ENCODE peak calls at places on chromosome 9, in nine cellular contexts. One of them, this sample, is unnamed.

GRCh38 chr9:96651626-96652025 is 3.5 kb downstream of the PRXL2C start:
- DNase-seq in IMR-90: peak
- DNase-seq in CD8-positive, alpha-beta T cell: no peak
- DNase-seq in fibroblast of lung: no peak
- DNase-seq in cardiac muscle cell: peak
- DNase-seq in AG10803: no peak
- DNase-seq in HFF-Myc: no peak
- DNase-seq in Caco-2: no peak
- DNase-seq in glutamatergic neuron: no peak
- DNase-seq in this sample: no peak

GRCh38 chr9:112771359-112772214 is 21.0 kb downstream of the SNX30 start:
- DNase-seq in IMR-90: peak
- DNase-seq in CD8-positive, alpha-beta T cell: no peak
- DNase-seq in fibroblast of lung: no peak
- DNase-seq in cardiac muscle cell: peak
- DNase-seq in AG10803: no peak
- DNase-seq in HFF-Myc: no peak
- DNase-seq in Caco-2: no peak
- DNase-seq in glutamatergic neuron: no peak
- DNase-seq in this sample: no peak

GRCh38 chr9:12884736-12885395 is 110.0 kb downstream of the LURAP1L start:
- DNase-seq in IMR-90: peak
- DNase-seq in CD8-positive, alpha-beta T cell: no peak
- DNase-seq in fibroblast of lung: peak
- DNase-seq in cardiac muscle cell: peak
- DNase-seq in AG10803: peak
- DNase-seq in HFF-Myc: no peak
- DNase-seq in Caco-2: peak
- DNase-seq in glutamatergic neuron: no peak
- DNase-seq in this sample: peak

GRCh38 chr9:78821126-78821822 is 524.3 kb downstream of the PSAT1 start:
- DNase-seq in IMR-90: peak
- DNase-seq in CD8-positive, alpha-beta T cell: no peak
- DNase-seq in fibroblast of lung: peak
- DNase-seq in cardiac muscle cell: peak
- DNase-seq in AG10803: peak
- DNase-seq in HFF-Myc: no peak
- DNase-seq in Caco-2: peak
- DNase-seq in glutamatergic neuron: no peak
- DNase-seq in this sample: peak

GRCh38 chr9:5072871-5073270 is 87.8 kb downstream of the JAK2 start:
- DNase-seq in IMR-90: no peak
- DNase-seq in CD8-positive, alpha-beta T cell: no peak
- DNase-seq in fibroblast of lung: no peak
- DNase-seq in cardiac muscle cell: no peak
- DNase-seq in AG10803: no peak
- DNase-seq in HFF-Myc: no peak
- DNase-seq in Caco-2: no peak
- DNase-seq in glutamatergic neuron: no peak
- DNase-seq in this sample: no peak

GRCh38 chr9:120951960-120952630 is 25.5 kb upstream of the TRAF1 start:
- DNase-seq in IMR-90: no peak
- DNase-seq in CD8-positive, alpha-beta T cell: no peak
- DNase-seq in fibroblast of lung: no peak
- DNase-seq in cardiac muscle cell: no peak
- DNase-seq in AG10803: no peak
- DNase-seq in HFF-Myc: no peak
- DNase-seq in Caco-2: no peak
- DNase-seq in glutamatergic neuron: no peak
- DNase-seq in this sample: no peak

GRCh38 chr9:131635912-131636311 is 90.6 kb downstream of the PRRT1B start:
- DNase-seq in IMR-90: no peak
- DNase-seq in CD8-positive, alpha-beta T cell: no peak
- DNase-seq in fibroblast of lung: no peak
- DNase-seq in cardiac muscle cell: no peak
- DNase-seq in AG10803: no peak
- DNase-seq in HFF-Myc: no peak
- DNase-seq in Caco-2: no peak
- DNase-seq in glutamatergic neuron: no peak
- DNase-seq in this sample: no peak

GRCh38 chr9:75451505-75451904 is 363.2 kb downstream of the OSTF1 start:
- DNase-seq in IMR-90: no peak
- DNase-seq in CD8-positive, alpha-beta T cell: no peak
- DNase-seq in fibroblast of lung: peak
- DNase-seq in cardiac muscle cell: no peak
- DNase-seq in AG10803: no peak
- DNase-seq in HFF-Myc: no peak
- DNase-seq in Caco-2: no peak
- DNase-seq in glutamatergic neuron: no peak
- DNase-seq in this sample: no peak

GRCh38 chr9:118829334-118829733 is 539.9 kb downstream of the BRINP1 start:
- DNase-seq in IMR-90: no peak
- DNase-seq in CD8-positive, alpha-beta T cell: no peak
- DNase-seq in fibroblast of lung: peak
- DNase-seq in cardiac muscle cell: no peak
- DNase-seq in AG10803: peak
- DNase-seq in HFF-Myc: no peak
- DNase-seq in Caco-2: no peak
- DNase-seq in glutamatergic neuron: no peak
- DNase-seq in this sample: no peak
- TF ChIP-seq CTCF in IMR-90: no peak
- TF ChIP-seq CTCF in CD8-positive, alpha-beta T cell: no peak
- TF ChIP-seq CTCF in fibroblast of lung: peak
- TF ChIP-seq CTCF in cardiac muscle cell: no peak
- TF ChIP-seq CTCF in AG10803: peak
- TF ChIP-seq CTCF in HFF-Myc: no peak
- TF ChIP-seq CTCF in Caco-2: peak
- TF ChIP-seq CTCF in glutamatergic neuron: no peak
- TF ChIP-seq CTCF in this sample: no peak

GRCh38 chr9:69936427-69936826 is 107.2 kb upstream of the MAMDC2 start:
- DNase-seq in IMR-90: peak
- DNase-seq in CD8-positive, alpha-beta T cell: no peak
- DNase-seq in fibroblast of lung: peak
- DNase-seq in cardiac muscle cell: peak
- DNase-seq in AG10803: peak
- DNase-seq in HFF-Myc: peak
- DNase-seq in Caco-2: no peak
- DNase-seq in glutamatergic neuron: no peak
- DNase-seq in this sample: no peak

GRCh38 chr9:69933445-69933844 is 110.2 kb upstream of the MAMDC2 start:
- DNase-seq in IMR-90: no peak
- DNase-seq in CD8-positive, alpha-beta T cell: no peak
- DNase-seq in fibroblast of lung: peak
- DNase-seq in cardiac muscle cell: no peak
- DNase-seq in AG10803: no peak
- DNase-seq in HFF-Myc: no peak
- DNase-seq in Caco-2: no peak
- DNase-seq in glutamatergic neuron: no peak
- DNase-seq in this sample: no peak

GRCh38 chr9:69925452-69925851 is 104.8 kb downstream of the CFAP95 start:
- DNase-seq in IMR-90: no peak
- DNase-seq in CD8-positive, alpha-beta T cell: no peak
- DNase-seq in fibroblast of lung: no peak
- DNase-seq in cardiac muscle cell: no peak
- DNase-seq in AG10803: no peak
- DNase-seq in HFF-Myc: no peak
- DNase-seq in Caco-2: no peak
- DNase-seq in glutamatergic neuron: no peak
- DNase-seq in this sample: peak

GRCh38 chr9:69932901-69933300 is 110.7 kb upstream of the MAMDC2 start:
- DNase-seq in IMR-90: no peak
- DNase-seq in CD8-positive, alpha-beta T cell: no peak
- DNase-seq in fibroblast of lung: no peak
- DNase-seq in cardiac muscle cell: peak
- DNase-seq in AG10803: no peak
- DNase-seq in HFF-Myc: no peak
- DNase-seq in Caco-2: peak
- DNase-seq in glutamatergic neuron: no peak
- DNase-seq in this sample: peak

GRCh38 chr9:69931340-69931739 is 110.7 kb downstream of the CFAP95 start:
- DNase-seq in IMR-90: no peak
- DNase-seq in CD8-positive, alpha-beta T cell: no peak
- DNase-seq in fibroblast of lung: peak
- DNase-seq in cardiac muscle cell: peak
- DNase-seq in AG10803: no peak
- DNase-seq in HFF-Myc: no peak
- DNase-seq in Caco-2: no peak
- DNase-seq in glutamatergic neuron: no peak
- DNase-seq in this sample: no peak
- TF ChIP-seq CTCF in IMR-90: peak
- TF ChIP-seq CTCF in CD8-positive, alpha-beta T cell: no peak
- TF ChIP-seq CTCF in fibroblast of lung: peak
- TF ChIP-seq CTCF in cardiac muscle cell: peak
- TF ChIP-seq CTCF in AG10803: peak
- TF ChIP-seq CTCF in HFF-Myc: peak
- TF ChIP-seq CTCF in Caco-2: peak
- TF ChIP-seq CTCF in glutamatergic neuron: peak
- TF ChIP-seq CTCF in this sample: peak

GRCh38 chr9:82419827-82420486 is 431.4 kb downstream of the SPATA31D1 start:
- DNase-seq in IMR-90: no peak
- DNase-seq in CD8-positive, alpha-beta T cell: no peak
- DNase-seq in fibroblast of lung: no peak
- DNase-seq in cardiac muscle cell: no peak
- DNase-seq in AG10803: no peak
- DNase-seq in HFF-Myc: no peak
- DNase-seq in Caco-2: no peak
- DNase-seq in glutamatergic neuron: no peak
- DNase-seq in this sample: no peak
- TF ChIP-seq CTCF in IMR-90: no peak
- TF ChIP-seq CTCF in CD8-positive, alpha-beta T cell: no peak
- TF ChIP-seq CTCF in fibroblast of lung: no peak
- TF ChIP-seq CTCF in cardiac muscle cell: no peak
- TF ChIP-seq CTCF in AG10803: no peak
- TF ChIP-seq CTCF in HFF-Myc: no peak
- TF ChIP-seq CTCF in Caco-2: no peak
- TF ChIP-seq CTCF in glutamatergic neuron: no peak
- TF ChIP-seq CTCF in this sample: no peak

GRCh38 chr9:785997-786396 is 55.5 kb upstream of the DMRT1 start:
- DNase-seq in IMR-90: no peak
- DNase-seq in CD8-positive, alpha-beta T cell: no peak
- DNase-seq in fibroblast of lung: no peak
- DNase-seq in cardiac muscle cell: no peak
- DNase-seq in AG10803: no peak
- DNase-seq in HFF-Myc: no peak
- DNase-seq in Caco-2: no peak
- DNase-seq in glutamatergic neuron: no peak
- DNase-seq in this sample: no peak
- TF ChIP-seq CTCF in IMR-90: no peak
- TF ChIP-seq CTCF in CD8-positive, alpha-beta T cell: no peak
- TF ChIP-seq CTCF in fibroblast of lung: no peak
- TF ChIP-seq CTCF in cardiac muscle cell: no peak
- TF ChIP-seq CTCF in AG10803: no peak
- TF ChIP-seq CTCF in HFF-Myc: no peak
- TF ChIP-seq CTCF in Caco-2: no peak
- TF ChIP-seq CTCF in glutamatergic neuron: no peak
- TF ChIP-seq CTCF in this sample: no peak

GRCh38 chr9:80964951-80965350 is 724.4 kb downstream of the TLE1 start:
- DNase-seq in IMR-90: no peak
- DNase-seq in CD8-positive, alpha-beta T cell: no peak
- DNase-seq in fibroblast of lung: no peak
- DNase-seq in cardiac muscle cell: no peak
- DNase-seq in AG10803: no peak
- DNase-seq in HFF-Myc: no peak
- DNase-seq in Caco-2: no peak
- DNase-seq in glutamatergic neuron: no peak
- DNase-seq in this sample: no peak
- TF ChIP-seq CTCF in IMR-90: no peak
- TF ChIP-seq CTCF in CD8-positive, alpha-beta T cell: no peak
- TF ChIP-seq CTCF in fibroblast of lung: no peak
- TF ChIP-seq CTCF in cardiac muscle cell: no peak
- TF ChIP-seq CTCF in AG10803: no peak
- TF ChIP-seq CTCF in HFF-Myc: no peak
- TF ChIP-seq CTCF in Caco-2: no peak
- TF ChIP-seq CTCF in glutamatergic neuron: no peak
- TF ChIP-seq CTCF in this sample: no peak

GRCh38 chr9:134057311-134057665 is 10.5 kb downstream of the BRD3 start:
- DNase-seq in IMR-90: no peak
- DNase-seq in CD8-positive, alpha-beta T cell: no peak
- DNase-seq in fibroblast of lung: no peak
- DNase-seq in cardiac muscle cell: no peak
- DNase-seq in AG10803: no peak
- DNase-seq in HFF-Myc: no peak
- DNase-seq in Caco-2: no peak
- DNase-seq in glutamatergic neuron: no peak
- DNase-seq in this sample: no peak

GRCh38 chr9:134057751-134058701 is 9.8 kb downstream of the BRD3 start:
- DNase-seq in IMR-90: no peak
- DNase-seq in CD8-positive, alpha-beta T cell: no peak
- DNase-seq in fibroblast of lung: no peak
- DNase-seq in cardiac muscle cell: no peak
- DNase-seq in AG10803: no peak
- DNase-seq in HFF-Myc: no peak
- DNase-seq in Caco-2: no peak
- DNase-seq in glutamatergic neuron: peak
- DNase-seq in this sample: no peak

GRCh38 chr9:134059188-134059641 is 8.6 kb downstream of the BRD3 start:
- DNase-seq in IMR-90: no peak
- DNase-seq in CD8-positive, alpha-beta T cell: no peak
- DNase-seq in fibroblast of lung: no peak
- DNase-seq in cardiac muscle cell: no peak
- DNase-seq in AG10803: no peak
- DNase-seq in HFF-Myc: no peak
- DNase-seq in Caco-2: no peak
- DNase-seq in glutamatergic neuron: no peak
- DNase-seq in this sample: no peak

GRCh38 chr9:134059661-134060395 is 8.0 kb downstream of the BRD3 start:
- DNase-seq in IMR-90: no peak
- DNase-seq in CD8-positive, alpha-beta T cell: no peak
- DNase-seq in fibroblast of lung: no peak
- DNase-seq in cardiac muscle cell: no peak
- DNase-seq in AG10803: no peak
- DNase-seq in HFF-Myc: no peak
- DNase-seq in Caco-2: no peak
- DNase-seq in glutamatergic neuron: peak
- DNase-seq in this sample: no peak

GRCh38 chr9:134058716-134059115 is 9.1 kb downstream of the BRD3 start:
- DNase-seq in IMR-90: peak
- DNase-seq in CD8-positive, alpha-beta T cell: no peak
- DNase-seq in fibroblast of lung: peak
- DNase-seq in cardiac muscle cell: no peak
- DNase-seq in AG10803: peak
- DNase-seq in HFF-Myc: no peak
- DNase-seq in Caco-2: no peak
- DNase-seq in glutamatergic neuron: peak
- DNase-seq in this sample: no peak
- TF ChIP-seq CTCF in IMR-90: peak
- TF ChIP-seq CTCF in CD8-positive, alpha-beta T cell: no peak
- TF ChIP-seq CTCF in fibroblast of lung: no peak
- TF ChIP-seq CTCF in cardiac muscle cell: peak
- TF ChIP-seq CTCF in AG10803: peak
- TF ChIP-seq CTCF in HFF-Myc: no peak
- TF ChIP-seq CTCF in Caco-2: no peak
- TF ChIP-seq CTCF in glutamatergic neuron: no peak
- TF ChIP-seq CTCF in this sample: no peak